ENCODE peak calls at places on chromosomes 11 and 22, in seven cellular contexts. V is fibroblast of lung, O is cardiac muscle cell, Y is IMR-90, F is ovary, Z is H9, K is lower lobe of right lung. U is an unnamed sample.

GRCh38 chr11:2677127-2677526 is 22.7 kb downstream of the KCNQ1OT1 start:
- DNase-seq in Z (no peak), O (no peak), Y (no peak), V (no peak), F (no peak), K (no peak), U (no peak)

GRCh38 chr11:130964393-130964792 is 48.1 kb upstream of the SNX19 start:
- DNase-seq in K (no peak), Z (no peak), Y (no peak), O (no peak), V (no peak), F (no peak), U (no peak)

GRCh38 chr11:134063991-134064747 is 4.7 kb upstream of the JAM3 start:
- DNase-seq in Z (no peak), K (no peak), V (no peak), O (no peak), F (no peak), Y (no peak), U (no peak)

GRCh38 chr11:64146036-64146943 is 19.6 kb downstream of the MACROD1 start:
- DNase-seq in V (peak; percentile 35), K (peak; percentile 78), F (no peak), Y (peak; percentile 37), O (peak; percentile 45), Z (peak; percentile 82), U (peak; percentile 77)

GRCh38 chr11:120904116-120904515 is 119.8 kb upstream of the TBCEL start:
- DNase-seq in K (no peak), V (no peak), F (no peak), O (no peak), Y (no peak), Z (no peak), U (no peak)

GRCh38 chr11:64250875-64251721 is at the start of gene PLCB3:
- DNase-seq in F (peak; percentile 81), Y (no peak), V (peak; percentile 38), O (peak; percentile 58), K (peak; percentile 69), Z (peak; percentile 75), U (peak; percentile 82)

GRCh38 chr22:35315855-35316745 is 16.4 kb downstream of the TOM1 start:
- DNase-seq in F (peak; percentile 29), Z (no peak), V (no peak), K (no peak), O (no peak), Y (no peak), U (peak; percentile 57)

GRCh38 chr11:121767433-121767832 is 314.7 kb upstream of the SORL1-AS1 start:
- DNase-seq in V (peak; percentile 7), F (no peak), Z (no peak), K (no peak), O (no peak), Y (peak; percentile 50), U (no peak)

GRCh38 chr22:39306456-39307361 is 12.7 kb downstream of the RPL3 start:
- DNase-seq in V (peak; percentile 18), K (peak; percentile 67), Z (peak; percentile 74), Y (no peak), O (no peak), F (no peak), U (no peak)

GRCh38 chr11:71406681-71407080 is 41.5 kb downstream of the DHCR7 start:
- DNase-seq in Y (no peak), K (no peak), Z (no peak), F (no peak), V (no peak), O (no peak), U (no peak)

GRCh38 chr11:71407356-71407755 is 40.8 kb downstream of the DHCR7 start:
- DNase-seq in Z (no peak), O (no peak), Y (no peak), V (no peak), F (no peak), K (no peak), U (no peak)

GRCh38 chr11:71400216-71400615 is 48.0 kb downstream of the DHCR7 start:
- DNase-seq in V (no peak), O (no peak), Z (no peak), Y (no peak), F (no peak), K (no peak), U (no peak)

GRCh38 chr11:71402878-71403277 is 45.3 kb downstream of the DHCR7 start:
- DNase-seq in F (no peak), K (no peak), V (no peak), Z (no peak), Y (no peak), O (no peak), U (no peak)

DNA sequence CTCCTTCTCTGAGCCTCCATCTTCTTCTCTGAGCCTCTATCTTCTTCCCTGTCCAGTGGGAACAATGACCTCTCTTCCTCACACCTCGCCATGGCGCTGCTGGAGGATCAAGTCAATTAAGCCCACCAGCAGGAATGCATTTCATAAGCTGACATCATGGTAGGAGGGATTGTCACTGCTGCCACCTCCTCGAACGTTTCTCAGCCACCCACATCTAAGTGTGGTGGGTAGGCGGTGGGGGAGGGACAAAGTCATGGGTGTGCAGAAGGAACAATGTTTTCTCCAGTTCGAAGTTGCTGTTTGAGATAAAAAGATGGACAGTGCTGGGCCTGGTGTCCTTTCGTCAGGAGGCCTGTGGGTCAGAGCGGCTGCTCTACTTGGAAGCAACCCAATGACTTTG is 44.0 kb downstream of the DHCR7 start:
- DNase-seq in V (no peak), Z (no peak), F (no peak), Y (no peak), O (no peak), K (no peak), U (no peak)
- H3K27ac ChIP-seq in V (no peak overlapping the region), Z (no peak overlapping the region), F (no peak overlapping the region), Y (no peak overlapping the region), O (no peak overlapping the region), K (no peak overlapping the region), U (no peak overlapping the region)

GRCh38 chr22:46064966-46065666 is 85.2 kb upstream of the PPARA start:
- DNase-seq in F (peak; percentile 50), K (no peak), Z (no peak), Y (no peak), V (peak; percentile 51), O (no peak), U (peak; percentile 46)

GRCh38 chr22:46064236-46064965 is 85.9 kb upstream of the PPARA start:
- DNase-seq in O (no peak), Z (peak; percentile 5), Y (no peak), K (peak; percentile 39), V (no peak), F (peak; percentile 51), U (peak; percentile 58)

GRCh38 chr22:46067159-46068111 is 82.9 kb upstream of the PPARA start:
- DNase-seq in Z (no peak), K (peak; percentile 16), V (peak; percentile 66), F (peak; percentile 53), Y (no peak), O (no peak), U (no peak)

GRCh38 chr22:46066691-46067090 is 83.6 kb upstream of the PPARA start:
- DNase-seq in O (no peak), K (peak; percentile 25), Y (no peak), Z (no peak), F (peak; percentile 53), V (no peak), U (peak; percentile 25)

GRCh38 chr22:46065733-46066454 is 84.4 kb upstream of the PPARA start:
- DNase-seq in K (no peak), Z (no peak), V (no peak), Y (no peak), F (no peak), O (no peak), U (no peak)
- H3K4me1 ChIP-seq in K (peaks cover 79% of the 10 kb centered on the region), Z (no peaks in the 10 kb centered on the region), V (peaks cover 23% of the 10 kb centered on the region), Y (peaks cover 11% of the 10 kb centered on the region), F (peaks cover 23% of the 10 kb centered on the region), O (no peaks in the 10 kb centered on the region), U (peaks cover 44% of the 10 kb centered on the region)

DNA sequence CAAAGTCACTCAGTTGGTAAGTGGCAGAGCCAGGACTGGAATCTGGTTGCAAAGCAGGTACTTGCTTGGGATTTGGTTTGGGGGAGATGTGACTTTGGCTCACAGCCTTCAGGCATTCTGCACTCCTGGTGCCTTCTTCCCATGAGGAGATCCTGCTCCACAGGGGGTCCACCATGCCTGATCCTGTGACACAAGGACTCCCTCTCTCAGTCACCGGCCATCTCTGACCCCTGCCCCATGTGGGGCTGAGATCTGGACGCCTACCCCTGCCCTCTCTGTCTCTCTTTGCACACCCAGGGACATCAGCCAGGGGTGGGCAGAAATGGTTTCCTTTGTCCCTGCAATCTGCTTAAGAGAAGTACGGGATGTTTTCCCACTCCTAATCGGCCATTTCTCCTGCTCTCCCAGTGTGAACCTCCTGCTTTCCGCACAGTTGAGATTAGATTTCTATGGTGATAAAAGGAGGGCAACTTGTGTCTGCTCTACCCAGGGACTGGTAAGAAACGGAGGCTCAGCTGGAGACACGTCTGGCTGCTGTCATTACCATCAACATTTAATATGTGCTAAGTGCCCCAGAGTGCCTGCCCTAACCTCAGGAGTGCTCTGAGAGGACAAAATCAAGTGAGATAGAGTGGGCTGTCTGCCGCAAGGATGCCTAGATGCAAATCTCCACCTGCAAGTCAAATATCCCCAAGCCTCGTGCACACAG is 11.1 kb upstream of the FXYD6 start:
- DNase-seq in F (no peak), Y (no peak), K (no peak), V (no peak), Z (peak; percentile 18), O (no peak), U (no peak)
- TF ChIP-seq CTCF in F (no peak), Y (no peak), K (no peak), V (no peak), Z (no peak), O (no peak), U (no peak)

GRCh38 chr22:41681616-41682015 is 7.1 kb downstream of the SNU13 start:
- DNase-seq in F (no peak), K (no peak), Y (no peak), O (no peak), Z (no peak), V (no peak), U (peak; percentile 61)
- H3K27ac ChIP-seq in F (no peak overlapping the region), K (peak overlapping the region; percentile 88), Y (no peak overlapping the region), O (no peak overlapping the region), Z (no peak overlapping the region), V (peak overlapping the region; percentile 91), U (peak overlapping the region; percentile 93)

GRCh38 chr11:126426126-126426525 is 70.6 kb downstream of the ST3GAL4 start:
- DNase-seq in K (no peak), O (no peak), F (no peak), V (no peak), Y (no peak), Z (no peak), U (no peak)
- H3K4me1 ChIP-seq in K (peaks cover 24% of the 10 kb centered on the region), O (peaks cover 9% of the 10 kb centered on the region), F (peaks cover 41% of the 10 kb centered on the region), V (peaks cover 5% of the 10 kb centered on the region), Y (peaks cover under 1% of the 10 kb centered on the region), Z (no peaks in the 10 kb centered on the region), U (peaks cover 4% of the 10 kb centered on the region)

GRCh38 chr22:17479129-17479528 is 84.2 kb upstream of the SLC25A18 start:
- DNase-seq in K (no peak), Z (no peak), Y (no peak), F (no peak), O (no peak), V (no peak), U (no peak)
- TF ChIP-seq CTCF in K (no peak), Z (no peak), Y (no peak), F (no peak), O (no peak), V (no peak), U (no peak)

GRCh38 chr11:46363031-46363407 is 15.8 kb downstream of the DGKZ start:
- DNase-seq in O (peak; percentile 78), F (no peak), V (no peak), Y (peak; percentile 67), Z (no peak), K (peak; percentile 85), U (peak; percentile 81)
- H3K27ac ChIP-seq in O (peak overlapping the region; percentile 6), F (no peak overlapping the region), V (peak overlapping the region; percentile 76), Y (peak overlapping the region; percentile 41), Z (no peak overlapping the region), K (peak overlapping the region; percentile 89), U (peak overlapping the region; percentile 86)

U was measured in upper lobe of right lung.